ENCODE peak calls at places on chromosomes 7 and 10, in ten cellular contexts. One of them, this sample, is unnamed.

GRCh38 chr7:123039269-123039668 is 43.8 kb upstream of the TAS2R16 start:
- DNase-seq in colonic mucosa: no peak
- DNase-seq in GM10248: no peak
- DNase-seq in mesothelial cell of epicardium: no peak
- DNase-seq in astrocyte: no peak
- DNase-seq in lower leg skin: no peak
- DNase-seq in IMR-90: no peak
- DNase-seq in AG09309: no peak
- DNase-seq in fibroblast of the aortic adventitia: no peak
- DNase-seq in stomach: no peak
- DNase-seq in this sample: no peak

GRCh38 chr10:13528138-13528874 is 508 bp downstream of the BEND7 start:
- DNase-seq in colonic mucosa: peak
- DNase-seq in GM10248: peak
- DNase-seq in mesothelial cell of epicardium: peak
- DNase-seq in astrocyte: no peak
- DNase-seq in lower leg skin: no peak
- DNase-seq in IMR-90: no peak
- DNase-seq in AG09309: no peak
- DNase-seq in fibroblast of the aortic adventitia: no peak
- DNase-seq in stomach: peak
- DNase-seq in this sample: no peak

GRCh38 chr7:29597266-29597665 is 33.6 kb downstream of the PRR15 start:
- DNase-seq in colonic mucosa: no peak
- DNase-seq in GM10248: no peak
- DNase-seq in mesothelial cell of epicardium: no peak
- DNase-seq in astrocyte: no peak
- DNase-seq in lower leg skin: no peak
- DNase-seq in IMR-90: no peak
- DNase-seq in AG09309: no peak
- DNase-seq in fibroblast of the aortic adventitia: no peak
- DNase-seq in stomach: no peak
- DNase-seq in this sample: no peak

GRCh38 chr7:26633557-26633956 is 230.8 kb downstream of the SKAP2 start:
- DNase-seq in colonic mucosa: no peak
- DNase-seq in GM10248: no peak
- DNase-seq in mesothelial cell of epicardium: no peak
- DNase-seq in astrocyte: no peak
- DNase-seq in lower leg skin: no peak
- DNase-seq in IMR-90: no peak
- DNase-seq in AG09309: no peak
- DNase-seq in fibroblast of the aortic adventitia: no peak
- DNase-seq in stomach: no peak
- DNase-seq in this sample: no peak

GRCh38 chr7:90833443-90833842 is 237.3 kb downstream of the CDK14 start:
- DNase-seq in colonic mucosa: no peak
- DNase-seq in GM10248: no peak
- DNase-seq in mesothelial cell of epicardium: no peak
- DNase-seq in astrocyte: peak
- DNase-seq in lower leg skin: no peak
- DNase-seq in IMR-90: peak
- DNase-seq in AG09309: no peak
- DNase-seq in fibroblast of the aortic adventitia: peak
- DNase-seq in stomach: no peak
- DNase-seq in this sample: no peak

GRCh38 chr7:120993575-120994191 is 5.2 kb downstream of the CPED1 start:
- DNase-seq in colonic mucosa: no peak
- DNase-seq in GM10248: no peak
- DNase-seq in mesothelial cell of epicardium: no peak
- DNase-seq in astrocyte: peak
- DNase-seq in lower leg skin: no peak
- DNase-seq in IMR-90: peak
- DNase-seq in AG09309: peak
- DNase-seq in fibroblast of the aortic adventitia: peak
- DNase-seq in stomach: no peak
- DNase-seq in this sample: peak

GRCh38 chr7:41786943-41787342 is 84.1 kb upstream of the INHBA start:
- DNase-seq in colonic mucosa: no peak
- DNase-seq in GM10248: no peak
- DNase-seq in mesothelial cell of epicardium: no peak
- DNase-seq in astrocyte: no peak
- DNase-seq in lower leg skin: no peak
- DNase-seq in IMR-90: no peak
- DNase-seq in AG09309: no peak
- DNase-seq in fibroblast of the aortic adventitia: no peak
- DNase-seq in stomach: no peak
- DNase-seq in this sample: no peak

GRCh38 chr10:23172846-23173548 is 19.1 kb upstream of the PTF1A start:
- DNase-seq in colonic mucosa: no peak
- DNase-seq in GM10248: no peak
- DNase-seq in mesothelial cell of epicardium: no peak
- DNase-seq in astrocyte: no peak
- DNase-seq in lower leg skin: no peak
- DNase-seq in IMR-90: no peak
- DNase-seq in AG09309: no peak
- DNase-seq in fibroblast of the aortic adventitia: no peak
- DNase-seq in stomach: no peak
- DNase-seq in this sample: no peak

DNA sequence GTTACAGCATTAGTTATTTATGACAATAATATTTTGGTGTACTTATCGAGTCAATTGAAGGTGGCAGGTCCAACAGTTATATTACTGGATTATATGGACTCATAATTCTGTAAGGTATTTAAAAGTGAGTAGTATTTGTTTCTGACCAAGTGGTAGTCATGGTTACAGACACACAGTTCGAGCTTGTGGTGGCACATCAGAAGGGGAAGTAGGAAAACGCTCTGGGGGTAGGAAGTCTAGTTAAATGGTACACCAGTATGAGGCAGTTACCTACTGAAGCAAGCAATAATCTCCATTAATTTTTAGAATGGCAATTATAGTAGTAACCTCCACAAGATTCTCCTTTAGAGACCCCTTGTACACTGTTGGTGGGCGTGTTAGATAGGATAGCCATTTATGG is 541.2 kb downstream of the ETV1 start:
- DNase-seq in colonic mucosa: no peak
- DNase-seq in GM10248: no peak
- DNase-seq in mesothelial cell of epicardium: no peak
- DNase-seq in astrocyte: no peak
- DNase-seq in lower leg skin: no peak
- DNase-seq in IMR-90: no peak
- DNase-seq in AG09309: no peak
- DNase-seq in fibroblast of the aortic adventitia: no peak
- DNase-seq in stomach: no peak
- DNase-seq in this sample: no peak
- TF ChIP-seq CTCF in colonic mucosa: no peak
- TF ChIP-seq CTCF in GM10248: no peak
- TF ChIP-seq CTCF in mesothelial cell of epicardium: no peak
- TF ChIP-seq CTCF in astrocyte: no peak
- TF ChIP-seq CTCF in lower leg skin: no peak
- TF ChIP-seq CTCF in IMR-90: no peak
- TF ChIP-seq CTCF in AG09309: no peak
- TF ChIP-seq CTCF in fibroblast of the aortic adventitia: no peak
- TF ChIP-seq CTCF in stomach: no peak
- TF ChIP-seq CTCF in this sample: no peak

GRCh38 chr7:129367700-129368388 is 66.4 kb upstream of the STRIP2 start:
- DNase-seq in colonic mucosa: peak
- DNase-seq in GM10248: peak
- DNase-seq in mesothelial cell of epicardium: peak
- DNase-seq in astrocyte: peak
- DNase-seq in lower leg skin: peak
- DNase-seq in IMR-90: peak
- DNase-seq in AG09309: peak
- DNase-seq in fibroblast of the aortic adventitia: peak
- DNase-seq in stomach: peak
- DNase-seq in this sample: peak

GRCh38 chr7:129367349-129367699 is 66.9 kb upstream of the STRIP2 start:
- DNase-seq in colonic mucosa: no peak
- DNase-seq in GM10248: no peak
- DNase-seq in mesothelial cell of epicardium: no peak
- DNase-seq in astrocyte: no peak
- DNase-seq in lower leg skin: no peak
- DNase-seq in IMR-90: no peak
- DNase-seq in AG09309: no peak
- DNase-seq in fibroblast of the aortic adventitia: peak
- DNase-seq in stomach: no peak
- DNase-seq in this sample: no peak

GRCh38 chr7:129373651-129374428 is 60.4 kb upstream of the STRIP2 start:
- DNase-seq in colonic mucosa: no peak
- DNase-seq in GM10248: no peak
- DNase-seq in mesothelial cell of epicardium: no peak
- DNase-seq in astrocyte: no peak
- DNase-seq in lower leg skin: no peak
- DNase-seq in IMR-90: no peak
- DNase-seq in AG09309: no peak
- DNase-seq in fibroblast of the aortic adventitia: no peak
- DNase-seq in stomach: no peak
- DNase-seq in this sample: no peak

GRCh38 chr7:129368389-129368986 is 65.7 kb upstream of the STRIP2 start:
- DNase-seq in colonic mucosa: no peak
- DNase-seq in GM10248: peak
- DNase-seq in mesothelial cell of epicardium: no peak
- DNase-seq in astrocyte: no peak
- DNase-seq in lower leg skin: no peak
- DNase-seq in IMR-90: no peak
- DNase-seq in AG09309: no peak
- DNase-seq in fibroblast of the aortic adventitia: no peak
- DNase-seq in stomach: no peak
- DNase-seq in this sample: no peak

GRCh38 chr7:129370812-129371211 is 63.4 kb upstream of the STRIP2 start:
- DNase-seq in colonic mucosa: no peak
- DNase-seq in GM10248: no peak
- DNase-seq in mesothelial cell of epicardium: no peak
- DNase-seq in astrocyte: no peak
- DNase-seq in lower leg skin: no peak
- DNase-seq in IMR-90: peak
- DNase-seq in AG09309: peak
- DNase-seq in fibroblast of the aortic adventitia: peak
- DNase-seq in stomach: no peak
- DNase-seq in this sample: no peak
- TF ChIP-seq CTCF in colonic mucosa: no peak
- TF ChIP-seq CTCF in GM10248: peak
- TF ChIP-seq CTCF in mesothelial cell of epicardium: no peak
- TF ChIP-seq CTCF in astrocyte: no peak
- TF ChIP-seq CTCF in lower leg skin: no peak
- TF ChIP-seq CTCF in IMR-90: peak
- TF ChIP-seq CTCF in AG09309: no peak
- TF ChIP-seq CTCF in fibroblast of the aortic adventitia: no peak
- TF ChIP-seq CTCF in stomach: no peak
- TF ChIP-seq CTCF in this sample: no peak

GRCh38 chr10:126229701-126230100 is 158.6 kb downstream of the ADAM12 start:
- DNase-seq in colonic mucosa: no peak
- DNase-seq in GM10248: no peak
- DNase-seq in mesothelial cell of epicardium: no peak
- DNase-seq in astrocyte: no peak
- DNase-seq in lower leg skin: no peak
- DNase-seq in IMR-90: no peak
- DNase-seq in AG09309: no peak
- DNase-seq in fibroblast of the aortic adventitia: no peak
- DNase-seq in stomach: no peak
- DNase-seq in this sample: no peak

GRCh38 chr10:126226988-126227761 is 161.1 kb downstream of the ADAM12 start:
- DNase-seq in colonic mucosa: no peak
- DNase-seq in GM10248: no peak
- DNase-seq in mesothelial cell of epicardium: no peak
- DNase-seq in astrocyte: no peak
- DNase-seq in lower leg skin: no peak
- DNase-seq in IMR-90: no peak
- DNase-seq in AG09309: no peak
- DNase-seq in fibroblast of the aortic adventitia: no peak
- DNase-seq in stomach: no peak
- DNase-seq in this sample: no peak

GRCh38 chr10:126226205-126226604 is 162.1 kb downstream of the ADAM12 start:
- DNase-seq in colonic mucosa: no peak
- DNase-seq in GM10248: no peak
- DNase-seq in mesothelial cell of epicardium: no peak
- DNase-seq in astrocyte: no peak
- DNase-seq in lower leg skin: peak
- DNase-seq in IMR-90: no peak
- DNase-seq in AG09309: no peak
- DNase-seq in fibroblast of the aortic adventitia: no peak
- DNase-seq in stomach: no peak
- DNase-seq in this sample: no peak

GRCh38 chr10:126225672-126226007 is 162.6 kb downstream of the ADAM12 start:
- DNase-seq in colonic mucosa: no peak
- DNase-seq in GM10248: no peak
- DNase-seq in mesothelial cell of epicardium: no peak
- DNase-seq in astrocyte: no peak
- DNase-seq in lower leg skin: no peak
- DNase-seq in IMR-90: no peak
- DNase-seq in AG09309: no peak
- DNase-seq in fibroblast of the aortic adventitia: no peak
- DNase-seq in stomach: no peak
- DNase-seq in this sample: peak

DNA sequence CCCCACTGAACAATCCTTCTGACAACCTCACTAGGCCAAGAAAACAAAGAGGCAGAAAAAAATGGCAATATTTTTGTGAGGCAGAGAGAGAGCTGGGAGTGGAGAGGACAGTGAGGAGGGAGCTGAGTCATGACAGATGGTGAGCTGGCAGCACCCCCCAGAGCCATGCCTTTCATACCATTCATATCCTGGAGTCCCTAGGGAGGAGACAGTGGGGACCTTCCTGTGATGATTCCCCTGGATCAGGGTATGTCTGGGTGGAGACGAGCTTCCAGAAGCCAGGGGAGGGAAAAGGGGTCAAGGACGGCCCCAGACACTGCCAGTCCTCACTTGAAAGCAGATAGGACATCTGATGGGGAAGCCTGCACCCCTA is 160.5 kb downstream of the ADAM12 start:
- DNase-seq in colonic mucosa: no peak
- DNase-seq in GM10248: no peak
- DNase-seq in mesothelial cell of epicardium: no peak
- DNase-seq in astrocyte: no peak
- DNase-seq in lower leg skin: no peak
- DNase-seq in IMR-90: peak
- DNase-seq in AG09309: no peak
- DNase-seq in fibroblast of the aortic adventitia: peak
- DNase-seq in stomach: no peak
- DNase-seq in this sample: peak
- TF ChIP-seq CTCF in colonic mucosa: no peak
- TF ChIP-seq CTCF in GM10248: no peak
- TF ChIP-seq CTCF in mesothelial cell of epicardium: no peak
- TF ChIP-seq CTCF in astrocyte: no peak
- TF ChIP-seq CTCF in lower leg skin: no peak
- TF ChIP-seq CTCF in IMR-90: no peak
- TF ChIP-seq CTCF in AG09309: no peak
- TF ChIP-seq CTCF in fibroblast of the aortic adventitia: no peak
- TF ChIP-seq CTCF in stomach: no peak
- TF ChIP-seq CTCF in this sample: no peak

DNA sequence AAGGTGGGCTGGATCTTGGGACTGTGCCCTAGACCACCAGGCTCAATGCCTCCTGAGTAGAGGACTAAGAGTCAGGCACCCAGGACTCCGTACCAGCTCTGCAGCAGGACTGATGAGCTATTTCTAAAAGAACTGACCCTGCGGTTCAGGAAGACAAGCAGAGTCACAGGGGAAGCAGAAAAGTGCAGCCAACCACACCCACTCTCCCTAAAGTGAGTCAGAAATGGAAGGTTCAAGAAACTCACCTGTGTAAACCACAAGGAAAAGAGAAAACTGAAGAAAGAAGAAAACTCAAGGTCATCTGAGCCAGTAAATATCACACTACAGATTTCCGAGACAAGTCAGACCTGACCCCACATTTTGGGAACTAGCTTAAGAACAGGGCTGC is 2.5 kb downstream of the PARP12 start:
- DNase-seq in colonic mucosa: no peak
- DNase-seq in GM10248: no peak
- DNase-seq in mesothelial cell of epicardium: no peak
- DNase-seq in astrocyte: no peak
- DNase-seq in lower leg skin: no peak
- DNase-seq in IMR-90: no peak
- DNase-seq in AG09309: no peak
- DNase-seq in fibroblast of the aortic adventitia: no peak
- DNase-seq in stomach: no peak
- DNase-seq in this sample: peak
- TF ChIP-seq CTCF in colonic mucosa: no peak
- TF ChIP-seq CTCF in GM10248: no peak
- TF ChIP-seq CTCF in mesothelial cell of epicardium: no peak
- TF ChIP-seq CTCF in astrocyte: no peak
- TF ChIP-seq CTCF in lower leg skin: no peak
- TF ChIP-seq CTCF in IMR-90: no peak
- TF ChIP-seq CTCF in AG09309: no peak
- TF ChIP-seq CTCF in fibroblast of the aortic adventitia: no peak
- TF ChIP-seq CTCF in stomach: no peak
- TF ChIP-seq CTCF in this sample: no peak